ENCODE peak calls at places on chromosomes 2 and 18, in seven cellular contexts. One of them, this sample, is unnamed. For H3K27me3 and H3K36me3, the result is how much of the 10 kb centered on the place peaks cover.

GRCh38 chr2:71576541-71576940 is 123.2 kb downstream of the DYSF start:
- DNase-seq in hepatocyte: no peak
- DNase-seq in GM12878: no peak
- DNase-seq in CD8-positive, alpha-beta memory T cell: no peak
- DNase-seq in K562: no peak
- DNase-seq in colonic mucosa: no peak
- DNase-seq in psoas muscle: peak
- DNase-seq in this sample: no peak

GRCh38 chr2:121387591-121388325 is 102.8 kb upstream of the TFCP2L1 start:
- DNase-seq in hepatocyte: no peak
- DNase-seq in GM12878: no peak
- DNase-seq in CD8-positive, alpha-beta memory T cell: no peak
- DNase-seq in K562: no peak
- DNase-seq in colonic mucosa: no peak
- DNase-seq in psoas muscle: no peak
- DNase-seq in this sample: no peak

GRCh38 chr2:166282178-166282577 is 93.6 kb downstream of the SCN9A start:
- DNase-seq in hepatocyte: no peak
- DNase-seq in GM12878: no peak
- DNase-seq in CD8-positive, alpha-beta memory T cell: no peak
- DNase-seq in K562: no peak
- DNase-seq in colonic mucosa: no peak
- DNase-seq in psoas muscle: no peak
- DNase-seq in this sample: no peak

GRCh38 chr18:32072321-32072720 is 19.4 kb upstream of the RNF138 start:
- DNase-seq in hepatocyte: no peak
- DNase-seq in GM12878: no peak
- DNase-seq in CD8-positive, alpha-beta memory T cell: peak
- DNase-seq in K562: peak
- DNase-seq in colonic mucosa: no peak
- DNase-seq in psoas muscle: no peak
- DNase-seq in this sample: peak

GRCh38 chr2:234429265-234429664 is 67.6 kb downstream of the ARL4C start:
- DNase-seq in hepatocyte: no peak
- DNase-seq in GM12878: no peak
- DNase-seq in CD8-positive, alpha-beta memory T cell: no peak
- DNase-seq in K562: no peak
- DNase-seq in colonic mucosa: no peak
- DNase-seq in psoas muscle: no peak
- DNase-seq in this sample: peak

GRCh38 chr2:80058562-80058961 is 246.0 kb downstream of the LRRTM1 start:
- DNase-seq in hepatocyte: no peak
- DNase-seq in GM12878: no peak
- DNase-seq in CD8-positive, alpha-beta memory T cell: no peak
- DNase-seq in K562: no peak
- DNase-seq in colonic mucosa: no peak
- DNase-seq in psoas muscle: no peak
- DNase-seq in this sample: peak

GRCh38 chr18:11040823-11041712 is 108.3 kb downstream of the PIEZO2 start:
- DNase-seq in hepatocyte: peak
- DNase-seq in GM12878: no peak
- DNase-seq in CD8-positive, alpha-beta memory T cell: no peak
- DNase-seq in K562: peak
- DNase-seq in colonic mucosa: peak
- DNase-seq in psoas muscle: no peak
- DNase-seq in this sample: peak

GRCh38 chr2:41932241-41933034 is 115.4 kb upstream of the PKDCC start:
- DNase-seq in hepatocyte: peak
- DNase-seq in GM12878: no peak
- DNase-seq in CD8-positive, alpha-beta memory T cell: no peak
- DNase-seq in K562: peak
- DNase-seq in colonic mucosa: peak
- DNase-seq in psoas muscle: peak
- DNase-seq in this sample: no peak

GRCh38 chr18:1526996-1527395 is 622.3 kb downstream of the ADCYAP1 start:
- DNase-seq in hepatocyte: no peak
- DNase-seq in GM12878: no peak
- DNase-seq in CD8-positive, alpha-beta memory T cell: no peak
- DNase-seq in K562: no peak
- DNase-seq in colonic mucosa: no peak
- DNase-seq in psoas muscle: no peak
- DNase-seq in this sample: no peak

GRCh38 chr2:86413296-86414085 is 27.7 kb upstream of the KDM3A start:
- DNase-seq in hepatocyte: no peak
- DNase-seq in GM12878: no peak
- DNase-seq in CD8-positive, alpha-beta memory T cell: no peak
- DNase-seq in K562: no peak
- DNase-seq in colonic mucosa: no peak
- DNase-seq in psoas muscle: no peak
- DNase-seq in this sample: no peak

GRCh38 chr2:160270571-160271113 is 70.6 kb upstream of the ITGB6 start:
- DNase-seq in hepatocyte: peak
- DNase-seq in GM12878: no peak
- DNase-seq in CD8-positive, alpha-beta memory T cell: no peak
- DNase-seq in K562: no peak
- DNase-seq in colonic mucosa: no peak
- DNase-seq in psoas muscle: no peak
- DNase-seq in this sample: peak

GRCh38 chr18:53909668-53910067 is 314.8 kb downstream of the MBD2 start:
- DNase-seq in hepatocyte: no peak
- DNase-seq in GM12878: no peak
- DNase-seq in CD8-positive, alpha-beta memory T cell: no peak
- DNase-seq in K562: peak
- DNase-seq in colonic mucosa: no peak
- DNase-seq in psoas muscle: no peak
- DNase-seq in this sample: peak

GRCh38 chr18:47730795-47731194 is 199.7 kb downstream of the SMAD2 start:
- DNase-seq in hepatocyte: no peak
- DNase-seq in GM12878: no peak
- DNase-seq in CD8-positive, alpha-beta memory T cell: no peak
- DNase-seq in K562: no peak
- DNase-seq in colonic mucosa: no peak
- DNase-seq in psoas muscle: no peak
- DNase-seq in this sample: peak

GRCh38 chr18:5546660-5547059 is 2.9 kb upstream of the EPB41L3 start:
- DNase-seq in hepatocyte: peak
- DNase-seq in GM12878: no peak
- DNase-seq in CD8-positive, alpha-beta memory T cell: no peak
- DNase-seq in K562: no peak
- DNase-seq in colonic mucosa: no peak
- DNase-seq in psoas muscle: peak
- DNase-seq in this sample: peak

GRCh38 chr18:77124452-77124922 is 8.1 kb downstream of the MBP start:
- DNase-seq in hepatocyte: no peak
- DNase-seq in GM12878: peak
- DNase-seq in CD8-positive, alpha-beta memory T cell: peak
- DNase-seq in K562: no peak
- DNase-seq in colonic mucosa: no peak
- DNase-seq in psoas muscle: no peak
- DNase-seq in this sample: peak

GRCh38 chr2:7577769-7578168 is 660.6 kb downstream of the RNF144A start:
- DNase-seq in hepatocyte: no peak
- DNase-seq in GM12878: no peak
- DNase-seq in CD8-positive, alpha-beta memory T cell: no peak
- DNase-seq in K562: no peak
- DNase-seq in colonic mucosa: no peak
- DNase-seq in psoas muscle: no peak
- DNase-seq in this sample: no peak

GRCh38 chr2:118223487-118224136 is 135.3 kb downstream of the INSIG2 start:
- DNase-seq in hepatocyte: no peak
- DNase-seq in GM12878: no peak
- DNase-seq in CD8-positive, alpha-beta memory T cell: peak
- DNase-seq in K562: no peak
- DNase-seq in colonic mucosa: no peak
- DNase-seq in psoas muscle: no peak
- DNase-seq in this sample: peak

GRCh38 chr2:11368059-11368572 is 23.7 kb upstream of the ROCK2 start:
- DNase-seq in hepatocyte: no peak
- DNase-seq in GM12878: no peak
- DNase-seq in CD8-positive, alpha-beta memory T cell: no peak
- DNase-seq in K562: no peak
- DNase-seq in colonic mucosa: no peak
- DNase-seq in psoas muscle: peak
- DNase-seq in this sample: no peak

GRCh38 chr2:73063909-73064875 is 7.3 kb downstream of the SFXN5 start:
- DNase-seq in hepatocyte: peak
- DNase-seq in GM12878: no peak
- DNase-seq in CD8-positive, alpha-beta memory T cell: no peak
- DNase-seq in K562: peak
- DNase-seq in colonic mucosa: no peak
- DNase-seq in psoas muscle: no peak
- DNase-seq in this sample: peak

GRCh38 chr2:73053316-73054114 is 18.0 kb downstream of the SFXN5 start:
- DNase-seq in hepatocyte: no peak
- DNase-seq in GM12878: no peak
- DNase-seq in CD8-positive, alpha-beta memory T cell: no peak
- DNase-seq in K562: no peak
- DNase-seq in colonic mucosa: no peak
- DNase-seq in psoas muscle: no peak
- DNase-seq in this sample: no peak

GRCh38 chr2:73063472-73063871 is 8.0 kb downstream of the SFXN5 start:
- DNase-seq in hepatocyte: no peak
- DNase-seq in GM12878: no peak
- DNase-seq in CD8-positive, alpha-beta memory T cell: no peak
- DNase-seq in K562: no peak
- DNase-seq in colonic mucosa: no peak
- DNase-seq in psoas muscle: no peak
- DNase-seq in this sample: no peak

GRCh38 chr2:73054980-73055379 is 16.5 kb downstream of the SFXN5 start:
- DNase-seq in hepatocyte: no peak
- DNase-seq in GM12878: no peak
- DNase-seq in CD8-positive, alpha-beta memory T cell: no peak
- DNase-seq in K562: no peak
- DNase-seq in colonic mucosa: no peak
- DNase-seq in psoas muscle: no peak
- DNase-seq in this sample: no peak

GRCh38 chr2:73059106-73059505 is 12.4 kb downstream of the SFXN5 start:
- DNase-seq in hepatocyte: no peak
- DNase-seq in GM12878: no peak
- DNase-seq in CD8-positive, alpha-beta memory T cell: no peak
- DNase-seq in K562: no peak
- DNase-seq in colonic mucosa: no peak
- DNase-seq in psoas muscle: no peak
- DNase-seq in this sample: no peak
- H3K4me3 ChIP-seq in hepatocyte: no peak
- H3K4me3 ChIP-seq in GM12878: no peak
- H3K4me3 ChIP-seq in CD8-positive, alpha-beta memory T cell: no peak
- H3K4me3 ChIP-seq in K562: no peak
- H3K4me3 ChIP-seq in colonic mucosa: no peak
- H3K4me3 ChIP-seq in psoas muscle: no peak
- H3K4me3 ChIP-seq in this sample: no peak

GRCh38 chr2:232506713-232507112 is 13.5 kb upstream of the PRSS56 start:
- DNase-seq in hepatocyte: no peak
- DNase-seq in GM12878: no peak
- DNase-seq in CD8-positive, alpha-beta memory T cell: no peak
- DNase-seq in K562: no peak
- DNase-seq in colonic mucosa: no peak
- DNase-seq in psoas muscle: no peak
- DNase-seq in this sample: peak

GRCh38 chr2:232508246-232508645 is 11.9 kb upstream of the PRSS56 start:
- DNase-seq in hepatocyte: no peak
- DNase-seq in GM12878: no peak
- DNase-seq in CD8-positive, alpha-beta memory T cell: no peak
- DNase-seq in K562: no peak
- DNase-seq in colonic mucosa: no peak
- DNase-seq in psoas muscle: no peak
- DNase-seq in this sample: peak

GRCh38 chr2:232503792-232504323 is 16.2 kb upstream of the ECEL1 start:
- DNase-seq in hepatocyte: no peak
- DNase-seq in GM12878: no peak
- DNase-seq in CD8-positive, alpha-beta memory T cell: no peak
- DNase-seq in K562: no peak
- DNase-seq in colonic mucosa: no peak
- DNase-seq in psoas muscle: no peak
- DNase-seq in this sample: no peak

GRCh38 chr2:232504438-232504837 is 15.8 kb upstream of the PRSS56 start:
- DNase-seq in hepatocyte: no peak
- DNase-seq in GM12878: no peak
- DNase-seq in CD8-positive, alpha-beta memory T cell: no peak
- DNase-seq in K562: no peak
- DNase-seq in colonic mucosa: no peak
- DNase-seq in psoas muscle: no peak
- DNase-seq in this sample: peak

DNA sequence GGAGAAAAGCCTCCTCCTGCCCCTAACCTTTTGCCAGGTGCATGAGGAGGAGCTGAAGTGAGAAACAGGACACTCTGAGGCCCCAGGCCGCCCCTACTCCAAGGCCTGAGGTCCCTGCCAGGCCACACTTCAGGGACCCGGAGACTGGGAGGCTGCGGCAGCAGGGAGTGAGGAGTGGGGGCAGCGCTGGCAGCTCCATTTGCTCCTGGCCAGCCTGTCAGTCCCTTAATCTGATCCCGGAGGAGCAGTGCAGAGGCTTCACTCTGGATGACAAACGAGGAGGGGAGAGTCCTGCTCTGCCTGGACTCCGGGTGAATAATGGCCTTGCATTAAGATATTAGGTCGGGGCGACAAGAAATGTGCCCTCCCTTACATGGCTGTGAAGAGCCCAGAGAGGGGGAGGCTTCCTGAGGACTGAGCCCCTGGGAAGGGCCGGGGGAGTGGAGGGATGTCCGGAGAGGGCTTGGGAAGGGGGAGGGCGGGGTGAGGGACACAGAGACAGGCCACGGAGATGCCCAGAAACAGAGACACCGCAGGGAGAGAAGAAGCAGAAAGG is 14.3 kb upstream of the PRSS56 start:
- DNase-seq in hepatocyte: no peak
- DNase-seq in GM12878: no peak
- DNase-seq in CD8-positive, alpha-beta memory T cell: no peak
- DNase-seq in K562: no peak
- DNase-seq in colonic mucosa: no peak
- DNase-seq in psoas muscle: no peak
- DNase-seq in this sample: peak
- H3K27me3 ChIP-seq in hepatocyte: under half
- H3K27me3 ChIP-seq in GM12878: under half
- H3K27me3 ChIP-seq in CD8-positive, alpha-beta memory T cell: under half
- H3K27me3 ChIP-seq in K562: under half
- H3K27me3 ChIP-seq in colonic mucosa: under half
- H3K27me3 ChIP-seq in psoas muscle: under half
- H3K27me3 ChIP-seq in this sample: under half

GRCh38 chr2:9152975-9153402 is 53.6 kb upstream of the ASAP2 start:
- DNase-seq in hepatocyte: no peak
- DNase-seq in GM12878: no peak
- DNase-seq in CD8-positive, alpha-beta memory T cell: no peak
- DNase-seq in K562: no peak
- DNase-seq in colonic mucosa: no peak
- DNase-seq in psoas muscle: no peak
- DNase-seq in this sample: no peak
- H3K36me3 ChIP-seq in hepatocyte: under half
- H3K36me3 ChIP-seq in GM12878: under half
- H3K36me3 ChIP-seq in CD8-positive, alpha-beta memory T cell: under half
- H3K36me3 ChIP-seq in K562: under half
- H3K36me3 ChIP-seq in colonic mucosa: under half
- H3K36me3 ChIP-seq in psoas muscle: under half
- H3K36me3 ChIP-seq in this sample: under half

DNA sequence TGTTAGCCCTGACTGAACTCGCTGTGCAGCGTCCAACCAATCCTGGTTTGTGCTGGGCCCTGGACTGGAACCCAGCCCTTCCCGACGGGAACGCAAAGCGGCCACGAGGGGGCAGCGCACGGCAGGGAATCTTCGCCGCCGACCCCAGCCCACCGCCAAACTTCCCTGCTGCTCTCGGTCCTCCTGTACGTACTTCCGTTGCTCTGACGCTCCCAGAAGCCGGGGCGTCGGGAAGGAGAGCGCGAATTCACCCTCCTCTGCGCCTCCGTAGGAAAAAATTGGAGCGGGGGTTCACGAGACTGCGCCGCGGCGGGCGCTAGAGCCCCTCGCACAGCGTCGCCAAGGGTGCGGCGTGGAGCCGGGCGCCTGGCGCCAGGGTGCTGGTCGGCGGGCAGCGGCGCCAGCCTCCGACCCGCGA is 948 bp upstream of the SH3RF3 start:
- DNase-seq in hepatocyte: peak
- DNase-seq in GM12878: no peak
- DNase-seq in CD8-positive, alpha-beta memory T cell: peak
- DNase-seq in K562: peak
- DNase-seq in colonic mucosa: peak
- DNase-seq in psoas muscle: peak
- DNase-seq in this sample: peak
- H3K4me3 ChIP-seq in hepatocyte: peak
- H3K4me3 ChIP-seq in GM12878: peak
- H3K4me3 ChIP-seq in CD8-positive, alpha-beta memory T cell: peak
- H3K4me3 ChIP-seq in K562: no peak
- H3K4me3 ChIP-seq in colonic mucosa: peak
- H3K4me3 ChIP-seq in psoas muscle: peak
- H3K4me3 ChIP-seq in this sample: peak

This sample was measured in H7.